ENCODE peak calls at places on chromosomes 11 and 22, in ten cellular contexts. U is astrocyte; F is CD8-positive, alpha-beta memory T cell; L is small intestine; C is uterus; N is body of pancreas; Y is SK-N-SH; I is lung; A is OCI-LY7; W is thoracic aorta. R is an unnamed sample.
A peak's percentile ranks its signal among the peaks of the same experiment; 100 is the strongest.

GRCh38 chr11:21258414-21258813 is 589.0 kb downstream of the NELL1 start:
- DNase-seq in U (no peak), F (no peak), L (no peak), C (no peak), N (no peak), Y (no peak), I (no peak), A (no peak), W (no peak), R (no peak)

GRCh38 chr11:1205121-1205986 is 17.5 kb upstream of the MUC5B start:
- DNase-seq in U (no peak), F (peak; percentile 37), L (no peak), C (no peak), N (no peak), Y (peak; percentile 15), I (no peak), A (no peak), W (no peak), R (peak; percentile 13)

GRCh38 chr22:36764641-36765040 is 11.3 kb downstream of the IFT27 start:
- DNase-seq in U (no peak), F (no peak), L (no peak), C (no peak), N (no peak), Y (no peak), I (no peak), A (no peak), W (no peak), R (no peak)

GRCh38 chr11:108117746-108118371 is 3.5 kb upstream of the ACAT1 start:
- DNase-seq in U (peak; percentile 41), F (no peak), L (peak; percentile 64), C (no peak), N (no peak), Y (peak; percentile 44), I (no peak), A (peak; percentile 74), W (no peak), R (no peak)

GRCh38 chr11:104968365-104968855 is at the start of gene CASP4:
- DNase-seq in U (peak; percentile 73), F (no peak), L (peak; percentile 95), C (no peak), N (peak; percentile 69), Y (peak; percentile 1), I (peak; percentile 45), A (peak; percentile 2), W (peak; percentile 3), R (no peak)

GRCh38 chr22:49577168-49578060 is 250.3 kb downstream of the BRD1 start:
- DNase-seq in U (no peak), F (no peak), L (no peak), C (no peak), N (no peak), Y (peak; percentile 13), I (no peak), A (no peak), W (no peak), R (no peak)

GRCh38 chr22:25623851-25624250 is 59.4 kb downstream of the GRK3 start:
- DNase-seq in U (no peak), F (no peak), L (no peak), C (no peak), N (no peak), Y (no peak), I (no peak), A (no peak), W (no peak), R (no peak)

GRCh38 chr11:64660205-64660604 is 62.8 kb downstream of the NRXN2 start:
- DNase-seq in U (no peak), F (no peak), L (no peak), C (no peak), N (no peak), Y (no peak), I (no peak), A (no peak), W (no peak), R (no peak)

GRCh38 chr22:31943976-31944699 is at the start of gene YWHAH:
- DNase-seq in U (peak; percentile 63), F (peak; percentile 92), L (peak; percentile 93), C (peak; percentile 97), N (peak; percentile 96), Y (peak; percentile 99), I (peak; percentile 96), A (peak; percentile 94), W (peak; percentile 82), R (peak; percentile 98)

DNA sequence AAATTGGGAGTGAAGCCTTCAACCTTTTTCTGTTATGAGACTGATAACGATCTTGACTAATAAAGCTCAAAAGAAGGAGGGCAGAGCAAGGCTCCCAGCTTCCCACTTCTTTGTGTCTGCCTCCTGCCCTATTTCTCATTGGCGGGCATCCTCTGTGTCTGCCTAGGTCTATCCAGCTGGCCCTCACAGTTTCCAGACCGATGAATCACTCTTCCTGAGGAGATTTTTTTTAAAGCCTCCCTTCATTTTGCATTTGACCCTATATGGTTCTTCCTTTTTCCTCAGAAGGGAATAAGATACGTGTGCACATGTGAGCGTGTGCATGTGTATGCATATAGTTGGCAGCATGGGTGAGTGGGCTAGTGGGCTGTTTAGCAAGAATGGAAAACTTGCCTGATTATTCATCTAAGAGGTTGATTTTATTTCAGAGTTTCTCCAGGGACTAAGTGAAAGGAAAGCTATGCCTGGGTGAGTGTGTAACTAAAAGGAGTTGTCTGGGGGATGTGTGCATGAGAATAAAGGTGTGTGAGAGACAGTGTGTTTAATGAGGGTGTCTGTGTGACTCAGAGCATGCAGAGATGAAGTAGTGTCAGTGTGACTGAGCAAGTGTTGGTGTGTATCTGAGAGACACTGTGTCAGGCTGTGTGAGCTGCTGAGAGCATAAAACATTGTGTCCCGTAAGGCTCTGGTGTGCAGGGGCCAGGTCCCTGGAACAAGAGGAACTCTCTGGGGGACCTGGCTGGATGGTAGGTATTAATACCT is 12.2 kb downstream of the PHLDB1 start:
- DNase-seq in U (peak; percentile 97), F (no peak), L (no peak), C (peak; percentile 59), N (peak; percentile 58), Y (no peak), I (no peak), A (no peak), W (peak; percentile 80), R (peak; percentile 89)
- H3K4me1 ChIP-seq in U (peaks cover 61% of the 10 kb centered on the region), F (peaks cover 8% of the 10 kb centered on the region), L (peaks cover 10% of the 10 kb centered on the region), C (peaks cover 39% of the 10 kb centered on the region), N (peaks cover 62% of the 10 kb centered on the region), Y (peaks cover 53% of the 10 kb centered on the region), I (peaks cover 6% of the 10 kb centered on the region), A (no peaks in the 10 kb centered on the region), W (peaks cover 31% of the 10 kb centered on the region), R (peaks cover 57% of the 10 kb centered on the region)

DNA sequence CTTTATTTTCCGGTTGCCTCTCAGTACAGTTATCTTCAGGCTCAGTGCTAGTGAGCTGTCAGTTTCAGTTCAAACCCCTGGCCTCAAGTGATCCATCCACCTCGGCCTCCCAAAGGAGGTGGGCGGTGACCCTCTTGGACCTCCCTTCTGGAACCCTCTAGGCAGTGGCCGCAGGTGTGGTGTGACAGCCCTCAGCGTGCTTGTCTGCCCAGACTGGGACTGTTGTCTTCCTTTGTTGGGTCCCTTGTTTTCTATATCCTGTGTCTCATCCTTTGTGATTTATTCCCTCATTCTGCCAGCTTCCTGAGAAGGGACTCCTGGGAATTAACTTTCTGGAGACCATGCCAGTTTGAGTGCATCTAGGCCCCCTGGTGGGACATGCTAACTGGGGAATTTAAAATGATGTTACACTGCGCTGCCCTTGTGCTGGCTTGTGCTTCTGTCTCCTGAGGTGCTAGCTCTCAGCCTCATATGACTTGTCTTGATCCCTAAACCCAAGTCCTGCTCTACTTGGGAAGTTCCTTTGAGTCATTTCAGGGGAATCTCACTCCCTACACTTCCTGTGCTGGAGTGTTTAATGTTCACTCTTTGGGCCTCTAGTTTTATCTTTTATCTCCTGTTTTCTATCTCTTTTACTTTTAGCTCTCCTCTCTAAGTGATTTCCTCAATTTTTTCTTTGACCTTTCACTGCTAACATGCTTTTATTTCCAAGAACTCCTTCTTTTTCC is 19.4 kb downstream of the MED15 start:
- DNase-seq in U (peak; percentile 83), F (peak; percentile 27), L (no peak), C (no peak), N (no peak), Y (no peak), I (no peak), A (no peak), W (no peak), R (no peak)
- H3K4me1 ChIP-seq in U (peaks cover 61% of the 10 kb centered on the region), F (peaks cover 69% of the 10 kb centered on the region), L (peaks cover 14% of the 10 kb centered on the region), C (peaks cover 19% of the 10 kb centered on the region), N (peaks cover 27% of the 10 kb centered on the region), Y (peaks cover 48% of the 10 kb centered on the region), I (peaks cover 26% of the 10 kb centered on the region), A (peaks cover 17% of the 10 kb centered on the region), W (peaks cover 41% of the 10 kb centered on the region), R (no peaks in the 10 kb centered on the region)

GRCh38 chr11:77137421-77137820 is 9.4 kb downstream of the MYO7A start:
- DNase-seq in U (no peak), F (no peak), L (no peak), C (no peak), N (no peak), Y (no peak), I (no peak), A (no peak), W (no peak), R (no peak)

GRCh38 chr11:77138106-77138649 is 10.1 kb downstream of the MYO7A start:
- DNase-seq in U (no peak), F (no peak), L (no peak), C (no peak), N (no peak), Y (no peak), I (no peak), A (no peak), W (no peak), R (no peak)

GRCh38 chr11:77136074-77136473 is 8.0 kb downstream of the MYO7A start:
- DNase-seq in U (peak; percentile 46), F (no peak), L (no peak), C (no peak), N (no peak), Y (no peak), I (no peak), A (no peak), W (no peak), R (no peak)

GRCh38 chr11:77136784-77137420 is 8.9 kb downstream of the MYO7A start:
- DNase-seq in U (no peak), F (no peak), L (peak; percentile 67), C (no peak), N (no peak), Y (no peak), I (no peak), A (no peak), W (no peak), R (no peak)

GRCh38 chr11:77135069-77135468 is 7.0 kb downstream of the MYO7A start:
- DNase-seq in U (no peak), F (no peak), L (no peak), C (no peak), N (no peak), Y (no peak), I (no peak), A (no peak), W (no peak), R (no peak)
- H3K4me1 ChIP-seq in U (peaks cover 5% of the 10 kb centered on the region), F (no peaks in the 10 kb centered on the region), L (no peaks in the 10 kb centered on the region), C (peaks cover 4% of the 10 kb centered on the region), N (peaks cover 20% of the 10 kb centered on the region), Y (peaks cover 27% of the 10 kb centered on the region), I (peaks cover 3% of the 10 kb centered on the region), A (no peaks in the 10 kb centered on the region), W (peaks cover 10% of the 10 kb centered on the region), R (peaks cover 16% of the 10 kb centered on the region)

DNA sequence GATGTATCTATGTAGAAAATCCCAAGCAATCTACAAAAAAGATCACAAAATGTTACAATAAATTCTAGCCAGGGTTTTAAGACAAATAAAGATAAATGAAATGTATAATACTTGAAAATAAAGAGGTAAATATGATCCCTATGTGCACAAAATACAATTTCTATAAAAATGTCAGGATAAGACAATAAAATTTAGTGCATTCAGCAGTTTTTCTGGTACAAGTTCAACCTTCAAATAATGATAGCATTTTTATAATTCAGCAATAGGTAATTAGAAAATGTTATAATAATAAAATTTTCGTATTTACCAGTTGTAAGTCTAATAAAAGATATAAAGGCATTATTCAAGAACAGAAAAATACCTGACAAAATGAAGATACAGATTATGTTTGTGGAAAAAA is 726.8 kb upstream of the FAT3 start:
- DNase-seq in U (no peak), F (no peak), L (no peak), C (no peak), N (no peak), Y (no peak), I (no peak), A (no peak), W (no peak), R (no peak)
- H3K4me1 ChIP-seq in U (no peaks in the 10 kb centered on the region), F (no peaks in the 10 kb centered on the region), L (no peaks in the 10 kb centered on the region), C (no peaks in the 10 kb centered on the region), N (no peaks in the 10 kb centered on the region), Y (no peaks in the 10 kb centered on the region), I (no peaks in the 10 kb centered on the region), A (no peaks in the 10 kb centered on the region), W (no peaks in the 10 kb centered on the region), R (no peaks in the 10 kb centered on the region)